ENCODE peak calls at places on chromosome 20, in five cellular contexts. I is fibroblast of lung, X is Peyer's patch, A is lower leg skin, T is mammary epithelial cell. R is an unnamed sample.

GRCh38 chr20:39269031-39269461 is 306.9 kb downstream of the DHX35 start:
- DNase-seq in I (peak; percentile 8), X (peak; percentile 63), A (no peak), T (peak; percentile 4), R (peak; percentile 30)

GRCh38 chr20:24337074-24337473 is 132.4 kb upstream of the SYNDIG1 start:
- DNase-seq in I (peak; percentile 36), X (no peak), A (no peak), T (peak; percentile 90), R (no peak)

GRCh38 chr20:18440403-18440802 is 26.4 kb downstream of the DZANK1 start:
- DNase-seq in I (no peak), X (no peak), A (no peak), T (no peak), R (no peak)

GRCh38 chr20:37990571-37991151 is 42.6 kb downstream of the TTI1 start:
- DNase-seq in I (peak; percentile 86), X (no peak), A (peak; percentile 55), T (peak; percentile 91), R (no peak)

GRCh38 chr20:45971675-45972499 is at the start of gene ZNF335:
- DNase-seq in I (peak; percentile 95), X (peak; percentile 96), A (peak; percentile 92), T (peak; percentile 97), R (peak; percentile 91)

GRCh38 chr20:32820000-32820697 is 395 bp downstream of the MAPRE1 start:
- DNase-seq in I (peak; percentile 56), X (no peak), A (no peak), T (no peak), R (peak; percentile 28)

GRCh38 chr20:39861381-39861780 is 827.7 kb downstream of the MAFB start:
- DNase-seq in I (no peak), X (no peak), A (no peak), T (no peak), R (no peak)

GRCh38 chr20:62587757-62588402 is 54.4 kb upstream of the SLCO4A1 start:
- DNase-seq in I (peak; percentile 40), X (no peak), A (no peak), T (no peak), R (no peak)

GRCh38 chr20:45174434-45175364 is at the start of gene PI3:
- DNase-seq in I (peak; percentile 5), X (peak; percentile 79), A (no peak), T (peak; percentile 88), R (no peak)

GRCh38 chr20:32509639-32510066 is 75.5 kb downstream of the NOL4L start:
- DNase-seq in I (no peak), X (no peak), A (no peak), T (no peak), R (no peak)

GRCh38 chr20:31860431-31861345 is 9.6 kb downstream of the DUSP15 start:
- DNase-seq in I (no peak), X (no peak), A (no peak), T (peak; percentile 40), R (no peak)

GRCh38 chr20:34701405-34702085 is 2.6 kb upstream of the TP53INP2 start:
- DNase-seq in I (no peak), X (no peak), A (no peak), T (no peak), R (no peak)

GRCh38 chr20:44187054-44187762 is at the start of gene JPH2:
- DNase-seq in I (peak; percentile 79), X (peak; percentile 67), A (peak; percentile 33), T (peak; percentile 83), R (no peak)

GRCh38 chr20:37406010-37406998 is 60.4 kb downstream of the SRC start:
- DNase-seq in I (peak; percentile 20), X (peak; percentile 67), A (no peak), T (peak; percentile 18), R (no peak)

GRCh38 chr20:45407783-45408645 is at the start of gene DBNDD2:
- DNase-seq in I (no peak), X (no peak), A (no peak), T (no peak), R (no peak)

GRCh38 chr20:23278172-23278571 is 72.4 kb upstream of the NXT1 start:
- DNase-seq in I (no peak), X (no peak), A (no peak), T (no peak), R (no peak)

GRCh38 chr20:38872491-38873049 is 53.6 kb upstream of the FAM83D start:
- DNase-seq in I (no peak), X (no peak), A (no peak), T (no peak), R (no peak)

GRCh38 chr20:17969276-17969883 is 562 bp downstream of the MGME1 start:
- DNase-seq in I (no peak), X (no peak), A (no peak), T (peak; percentile 56), R (no peak)

GRCh38 chr20:33709398-33709797 is 10.7 kb downstream of the PXMP4 start:
- DNase-seq in I (no peak), X (no peak), A (no peak), T (no peak), R (no peak)

GRCh38 chr20:57708694-57709673 is 831 bp downstream of the PMEPA1 start:
- DNase-seq in I (no peak), X (peak; percentile 64), A (no peak), T (no peak), R (no peak)

GRCh38 chr20:59835448-59836395 is 97.7 kb downstream of the SYCP2 start:
- DNase-seq in I (peak; percentile 38), X (peak; percentile 78), A (no peak), T (peak; percentile 68), R (peak; percentile 47)

GRCh38 chr20:35617397-35618031 is 1.9 kb downstream of the SPAG4 start:
- DNase-seq in I (peak; percentile 49), X (no peak), A (no peak), T (peak; percentile 43), R (peak; percentile 27)

GRCh38 chr20:46359233-46359751 is 47.1 kb downstream of the ELMO2 start:
- DNase-seq in I (no peak), X (no peak), A (no peak), T (no peak), R (no peak)

GRCh38 chr20:42577193-42577592 is 612.5 kb downstream of the PTPRT start:
- DNase-seq in I (no peak), X (no peak), A (no peak), T (no peak), R (no peak)

GRCh38 chr20:55978550-55978949 is 26.8 kb downstream of the CBLN4 start:
- DNase-seq in I (no peak), X (no peak), A (no peak), T (no peak), R (no peak)

GRCh38 chr20:55974491-55975202 is 30.7 kb downstream of the CBLN4 start:
- DNase-seq in I (no peak), X (no peak), A (no peak), T (no peak), R (no peak)

GRCh38 chr20:55977723-55978481 is 27.4 kb downstream of the CBLN4 start:
- DNase-seq in I (peak; percentile 0), X (no peak), A (no peak), T (no peak), R (peak; percentile 14)
- H3K4me3 ChIP-seq in I (no peak overlapping the region), X (no peak overlapping the region), A (no peak overlapping the region), T (no peak overlapping the region), R (no peak overlapping the region)

GRCh38 chr20:41501376-41501775 is 116.8 kb downstream of the CHD6 start:
- DNase-seq in I (no peak), X (no peak), A (no peak), T (no peak), R (no peak)

GRCh38 chr20:41499064-41499463 is 119.1 kb downstream of the CHD6 start:
- DNase-seq in I (no peak), X (no peak), A (no peak), T (no peak), R (no peak)

GRCh38 chr20:41499961-41500725 is 118.0 kb downstream of the CHD6 start:
- DNase-seq in I (peak; percentile 39), X (no peak), A (no peak), T (no peak), R (no peak)

GRCh38 chr20:41494451-41494850 is 123.7 kb downstream of the CHD6 start:
- DNase-seq in I (no peak), X (no peak), A (no peak), T (no peak), R (no peak)

DNA sequence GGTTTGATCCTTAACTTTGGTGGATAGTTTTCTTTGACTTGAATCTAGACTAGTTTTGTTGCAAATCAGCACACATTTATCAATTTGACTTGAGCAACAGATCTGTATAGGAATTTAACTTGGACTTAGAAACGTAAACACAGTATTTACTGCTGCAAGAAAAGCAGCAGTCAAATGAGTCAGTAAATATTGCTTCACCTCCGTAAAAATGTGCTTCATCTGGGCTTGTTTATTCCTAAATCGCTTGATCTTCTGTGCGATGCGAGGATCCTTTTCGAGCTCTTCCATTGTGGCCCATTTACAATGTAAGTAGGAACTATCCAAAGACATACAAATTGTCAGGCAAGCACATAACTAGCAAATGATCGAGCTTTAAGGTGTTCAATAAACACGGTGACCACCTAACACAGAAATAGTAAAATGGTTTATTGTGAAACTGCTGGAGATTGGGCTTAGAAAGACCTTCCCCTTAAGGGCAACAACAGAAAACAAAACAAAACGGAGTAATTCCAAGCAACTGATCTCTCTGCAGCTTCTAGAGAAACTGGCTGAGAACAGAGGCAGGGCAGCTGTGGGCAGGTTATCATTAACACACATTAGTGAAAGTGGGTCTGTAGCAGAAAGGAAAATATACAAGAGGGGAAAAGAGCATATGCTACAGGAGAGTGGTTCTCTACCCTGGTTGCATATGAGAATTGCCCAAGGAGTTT is 120.8 kb downstream of the CHD6 start:
- DNase-seq in I (no peak), X (no peak), A (no peak), T (no peak), R (no peak)
- H3K4me3 ChIP-seq in I (no peak overlapping the region), X (no peak overlapping the region), A (no peak overlapping the region), T (no peak overlapping the region), R (no peak overlapping the region)

DNA sequence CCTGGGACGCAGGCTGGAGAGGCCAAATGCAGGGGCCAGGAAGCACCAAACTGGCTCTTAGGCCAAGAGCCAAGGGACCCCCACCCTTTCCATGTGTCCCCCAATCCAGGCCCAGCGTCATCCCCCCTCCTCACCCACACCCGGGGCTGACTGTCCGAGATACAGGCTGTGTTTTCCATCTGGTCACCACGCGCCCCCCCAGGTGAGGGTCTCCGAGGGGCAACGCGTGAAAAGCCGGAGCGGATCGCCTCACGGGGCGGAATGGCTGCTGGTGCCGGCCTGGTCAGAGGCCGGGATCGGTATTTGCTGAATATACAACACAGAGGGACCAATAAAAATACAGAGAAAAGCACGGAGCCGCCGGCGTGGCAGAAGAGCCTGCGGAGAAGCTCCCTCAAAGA is 5.2 kb upstream of the ABHD16B start:
- DNase-seq in I (no peak), X (peak; percentile 42), A (no peak), T (no peak), R (no peak)
- H3K4me3 ChIP-seq in I (no peak overlapping the region), X (no peak overlapping the region), A (no peak overlapping the region), T (no peak overlapping the region), R (no peak overlapping the region)

DNA sequence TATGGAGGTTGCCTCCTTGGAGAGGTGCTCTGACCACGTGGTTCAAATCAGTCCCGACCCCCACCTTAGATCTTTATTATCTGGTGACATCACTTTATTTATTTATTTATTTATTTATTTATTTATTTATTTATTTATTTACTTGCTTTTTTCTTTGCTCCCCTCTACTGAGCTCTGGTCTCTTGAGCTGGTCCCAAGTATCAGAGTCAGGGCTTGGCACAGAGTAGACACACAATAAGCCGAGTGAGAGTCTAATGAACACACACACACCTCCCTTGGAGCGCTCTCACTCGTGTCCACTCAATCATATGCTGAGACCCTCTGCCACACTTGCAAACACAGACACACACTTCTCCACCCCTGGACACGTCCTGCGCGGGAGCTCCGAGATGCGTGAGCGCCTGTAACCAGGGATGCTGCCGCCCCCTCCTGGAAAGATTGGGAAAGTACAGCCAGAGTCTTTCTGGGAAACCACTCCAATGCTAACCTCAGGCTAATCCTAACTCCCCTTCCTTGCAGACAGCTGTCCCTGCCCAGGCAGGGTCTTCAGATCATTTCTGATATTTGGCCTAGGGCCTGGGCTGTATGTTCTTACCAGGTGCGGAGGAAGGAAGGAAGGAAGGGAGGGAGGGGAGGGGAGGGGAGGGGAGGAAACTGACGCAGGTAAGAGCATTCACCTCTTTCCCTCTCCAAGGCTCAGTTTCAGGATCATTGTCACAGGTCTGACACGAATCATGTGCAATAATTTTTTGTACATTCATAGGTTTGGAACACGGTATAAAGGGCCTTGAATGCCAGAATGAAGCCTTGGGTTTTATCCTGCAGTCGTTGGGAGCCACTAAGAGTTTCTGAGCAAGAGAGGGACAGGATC is 70.9 kb downstream of the STK35 start:
- DNase-seq in I (peak; percentile 25), X (peak; percentile 69), A (peak; percentile 51), T (peak; percentile 23), R (peak; percentile 57)
- H3K4me3 ChIP-seq in I (no peak overlapping the region), X (no peak overlapping the region), A (no peak overlapping the region), T (no peak overlapping the region), R (no peak overlapping the region)